ENCODE peak calls at places on chromosomes 13 and 19, in seven cellular contexts. M is stimulated activated CD4-positive, alpha-beta T cell treated with anti-CD3 and anti-CD28 coated beads, TNF-alpha, amount 100 ng/mL, for 1 hour; B is caudate nucleus; N is WTC11; A is NCI-H1105; E is naive thymus-derived CD8-positive, alpha-beta T cell; J is heart right ventricle. Y is an unnamed sample.
A peak's percentile ranks its signal among the peaks of the same experiment; 100 is the strongest.

GRCh38 chr13:25292301-25292700 is 5.0 kb upstream of the MTMR6 start:
- DNase-seq in M (no peak), B (no peak), J (no peak), E (no peak), A (no peak), N (no peak), Y (peak; percentile 57)

GRCh38 chr19:46718934-46719551 is 2.1 kb upstream of the PRKD2 start:
- DNase-seq in J (no peak), E (no peak), M (no peak), B (no peak), N (no peak), A (no peak), Y (peak; percentile 86)

GRCh38 chr13:102599451-102600012 is 2.7 kb downstream of the TPP2 start:
- DNase-seq in A (no peak), N (no peak), J (no peak), E (peak; percentile 31), M (no peak), B (no peak), Y (no peak)

GRCh38 chr19:36115453-36116343 is at the start of gene TBCB:
- DNase-seq in A (peak; percentile 77), M (peak; percentile 92), J (peak; percentile 83), N (peak; percentile 78), B (no peak), E (no peak), Y (peak; percentile 60)

GRCh38 chr13:98506343-98507059 is 70.4 kb downstream of the STK24 start:
- DNase-seq in B (no peak), J (no peak), A (no peak), M (no peak), E (no peak), N (no peak), Y (no peak)

GRCh38 chr19:18007939-18008673 is at the start of gene ARRDC2:
- DNase-seq in E (peak; percentile 86), A (peak; percentile 90), M (peak; percentile 75), J (peak; percentile 93), B (peak; percentile 86), N (peak; percentile 92), Y (peak; percentile 96)

GRCh38 chr13:107907065-107907464 is 308.3 kb downstream of the LIG4 start:
- DNase-seq in A (no peak), J (no peak), B (no peak), M (no peak), E (no peak), N (no peak), Y (no peak)

GRCh38 chr19:29535984-29536508 is 10.3 kb downstream of the VSTM2B start:
- DNase-seq in J (no peak), M (no peak), N (no peak), B (no peak), E (no peak), A (no peak), Y (no peak)

GRCh38 chr19:4597975-4598671 is 38.6 kb upstream of the SEMA6B start:
- DNase-seq in A (peak; percentile 70), B (no peak), E (peak; percentile 35), M (peak; percentile 21), N (peak; percentile 88), J (no peak), Y (peak; percentile 75)

GRCh38 chr13:61286148-61286745 is 129.4 kb downstream of the PCDH20 start:
- DNase-seq in M (no peak), N (peak; percentile 54), E (no peak), A (peak; percentile 39), B (no peak), J (no peak), Y (peak; percentile 8)

Y was measured in OCI-LY7.